ENCODE peak calls at places on chromosome 20, in six cellular contexts. One of them, this sample, is unnamed.

GRCh38 chr20:11726021-11726420 is 191.7 kb upstream of the BTBD3 start:
- DNase-seq in SW480: no peak
- DNase-seq in activated CD8-positive, alpha-beta T cell treated with anti-CD3 and anti-CD28 coated beads, Interleukin-2, amount 10 ng/mL, durations not matched to agents 7 days and 5 days: no peak
- DNase-seq in IMR-90: no peak
- DNase-seq in mucosa of gallbladder: no peak
- DNase-seq in NCI-H82: no peak
- DNase-seq in this sample: no peak

GRCh38 chr20:44646023-44646640 is 5.4 kb downstream of the ADA start:
- DNase-seq in SW480: no peak
- DNase-seq in activated CD8-positive, alpha-beta T cell treated with anti-CD3 and anti-CD28 coated beads, Interleukin-2, amount 10 ng/mL, durations not matched to agents 7 days and 5 days: peak; percentile 67
- DNase-seq in IMR-90: peak; percentile 80
- DNase-seq in mucosa of gallbladder: no peak
- DNase-seq in NCI-H82: no peak
- DNase-seq in this sample: no peak

GRCh38 chr20:63775096-63775978 is 35.8 kb downstream of the SLC2A4RG start:
- DNase-seq in SW480: no peak
- DNase-seq in activated CD8-positive, alpha-beta T cell treated with anti-CD3 and anti-CD28 coated beads, Interleukin-2, amount 10 ng/mL, durations not matched to agents 7 days and 5 days: peak; percentile 47
- DNase-seq in IMR-90: peak; percentile 19
- DNase-seq in mucosa of gallbladder: no peak
- DNase-seq in NCI-H82: peak; percentile 88
- DNase-seq in this sample: peak; percentile 50

GRCh38 chr20:50098259-50098658 is 14.7 kb downstream of the UBE2V1 start:
- DNase-seq in SW480: no peak
- DNase-seq in activated CD8-positive, alpha-beta T cell treated with anti-CD3 and anti-CD28 coated beads, Interleukin-2, amount 10 ng/mL, durations not matched to agents 7 days and 5 days: no peak
- DNase-seq in IMR-90: no peak
- DNase-seq in mucosa of gallbladder: no peak
- DNase-seq in NCI-H82: peak; percentile 72
- DNase-seq in this sample: no peak

GRCh38 chr20:34495928-34496327 is 20.3 kb upstream of the DYNLRB1 start:
- DNase-seq in SW480: no peak
- DNase-seq in activated CD8-positive, alpha-beta T cell treated with anti-CD3 and anti-CD28 coated beads, Interleukin-2, amount 10 ng/mL, durations not matched to agents 7 days and 5 days: no peak
- DNase-seq in IMR-90: no peak
- DNase-seq in mucosa of gallbladder: no peak
- DNase-seq in NCI-H82: no peak
- DNase-seq in this sample: no peak

GRCh38 chr20:59948212-59948611 is 8.0 kb downstream of the FAM217B start:
- DNase-seq in SW480: no peak
- DNase-seq in activated CD8-positive, alpha-beta T cell treated with anti-CD3 and anti-CD28 coated beads, Interleukin-2, amount 10 ng/mL, durations not matched to agents 7 days and 5 days: no peak
- DNase-seq in IMR-90: no peak
- DNase-seq in mucosa of gallbladder: no peak
- DNase-seq in NCI-H82: no peak
- DNase-seq in this sample: no peak

GRCh38 chr20:57066126-57066900 is 200.1 kb downstream of the BMP7 start:
- DNase-seq in SW480: no peak
- DNase-seq in activated CD8-positive, alpha-beta T cell treated with anti-CD3 and anti-CD28 coated beads, Interleukin-2, amount 10 ng/mL, durations not matched to agents 7 days and 5 days: no peak
- DNase-seq in IMR-90: no peak
- DNase-seq in mucosa of gallbladder: no peak
- DNase-seq in NCI-H82: no peak
- DNase-seq in this sample: no peak

GRCh38 chr20:63103402-63104311 is 96.9 kb upstream of the BHLHE23 start:
- DNase-seq in SW480: no peak
- DNase-seq in activated CD8-positive, alpha-beta T cell treated with anti-CD3 and anti-CD28 coated beads, Interleukin-2, amount 10 ng/mL, durations not matched to agents 7 days and 5 days: no peak
- DNase-seq in IMR-90: peak; percentile 3
- DNase-seq in mucosa of gallbladder: no peak
- DNase-seq in NCI-H82: peak; percentile 20
- DNase-seq in this sample: no peak

GRCh38 chr20:16216227-16217210 is 356.7 kb downstream of the KIF16B start:
- DNase-seq in SW480: peak; percentile 47
- DNase-seq in activated CD8-positive, alpha-beta T cell treated with anti-CD3 and anti-CD28 coated beads, Interleukin-2, amount 10 ng/mL, durations not matched to agents 7 days and 5 days: no peak
- DNase-seq in IMR-90: no peak
- DNase-seq in mucosa of gallbladder: no peak
- DNase-seq in NCI-H82: peak; percentile 13
- DNase-seq in this sample: no peak

GRCh38 chr20:53846640-53847039 is 223.8 kb downstream of the BCAS1 start:
- DNase-seq in SW480: no peak
- DNase-seq in activated CD8-positive, alpha-beta T cell treated with anti-CD3 and anti-CD28 coated beads, Interleukin-2, amount 10 ng/mL, durations not matched to agents 7 days and 5 days: no peak
- DNase-seq in IMR-90: no peak
- DNase-seq in mucosa of gallbladder: no peak
- DNase-seq in NCI-H82: no peak
- DNase-seq in this sample: no peak

GRCh38 chr20:17959257-17959627 is 9.4 kb downstream of the SNX5 start:
- DNase-seq in SW480: no peak
- DNase-seq in activated CD8-positive, alpha-beta T cell treated with anti-CD3 and anti-CD28 coated beads, Interleukin-2, amount 10 ng/mL, durations not matched to agents 7 days and 5 days: no peak
- DNase-seq in IMR-90: no peak
- DNase-seq in mucosa of gallbladder: no peak
- DNase-seq in NCI-H82: no peak
- DNase-seq in this sample: no peak

GRCh38 chr20:16707674-16708073 is 22.2 kb upstream of the SNRPB2 start:
- DNase-seq in SW480: no peak
- DNase-seq in activated CD8-positive, alpha-beta T cell treated with anti-CD3 and anti-CD28 coated beads, Interleukin-2, amount 10 ng/mL, durations not matched to agents 7 days and 5 days: no peak
- DNase-seq in IMR-90: no peak
- DNase-seq in mucosa of gallbladder: no peak
- DNase-seq in NCI-H82: no peak
- DNase-seq in this sample: no peak

GRCh38 chr20:44737116-44737515 is 8.5 kb upstream of the KCNK15 start:
- DNase-seq in SW480: no peak
- DNase-seq in activated CD8-positive, alpha-beta T cell treated with anti-CD3 and anti-CD28 coated beads, Interleukin-2, amount 10 ng/mL, durations not matched to agents 7 days and 5 days: no peak
- DNase-seq in IMR-90: no peak
- DNase-seq in mucosa of gallbladder: no peak
- DNase-seq in NCI-H82: no peak
- DNase-seq in this sample: no peak

GRCh38 chr20:40279390-40279789 is 409.6 kb downstream of the MAFB start:
- DNase-seq in SW480: peak; percentile 26
- DNase-seq in activated CD8-positive, alpha-beta T cell treated with anti-CD3 and anti-CD28 coated beads, Interleukin-2, amount 10 ng/mL, durations not matched to agents 7 days and 5 days: no peak
- DNase-seq in IMR-90: peak; percentile 45
- DNase-seq in mucosa of gallbladder: peak; percentile 61
- DNase-seq in NCI-H82: peak; percentile 14
- DNase-seq in this sample: no peak

GRCh38 chr20:38892091-38892981 is 33.9 kb upstream of the FAM83D start:
- DNase-seq in SW480: no peak
- DNase-seq in activated CD8-positive, alpha-beta T cell treated with anti-CD3 and anti-CD28 coated beads, Interleukin-2, amount 10 ng/mL, durations not matched to agents 7 days and 5 days: no peak
- DNase-seq in IMR-90: no peak
- DNase-seq in mucosa of gallbladder: no peak
- DNase-seq in NCI-H82: no peak
- DNase-seq in this sample: no peak

GRCh38 chr20:49475292-49475691 is 7.2 kb downstream of the KCNB1 start:
- DNase-seq in SW480: no peak
- DNase-seq in activated CD8-positive, alpha-beta T cell treated with anti-CD3 and anti-CD28 coated beads, Interleukin-2, amount 10 ng/mL, durations not matched to agents 7 days and 5 days: no peak
- DNase-seq in IMR-90: no peak
- DNase-seq in mucosa of gallbladder: no peak
- DNase-seq in NCI-H82: no peak
- DNase-seq in this sample: no peak

GRCh38 chr20:39568090-39568489 is 605.9 kb downstream of the DHX35 start:
- DNase-seq in SW480: no peak
- DNase-seq in activated CD8-positive, alpha-beta T cell treated with anti-CD3 and anti-CD28 coated beads, Interleukin-2, amount 10 ng/mL, durations not matched to agents 7 days and 5 days: no peak
- DNase-seq in IMR-90: no peak
- DNase-seq in mucosa of gallbladder: no peak
- DNase-seq in NCI-H82: no peak
- DNase-seq in this sample: no peak

GRCh38 chr20:63898882-63899558 is 4.1 kb downstream of the DNAJC5 start:
- DNase-seq in SW480: no peak
- DNase-seq in activated CD8-positive, alpha-beta T cell treated with anti-CD3 and anti-CD28 coated beads, Interleukin-2, amount 10 ng/mL, durations not matched to agents 7 days and 5 days: no peak
- DNase-seq in IMR-90: no peak
- DNase-seq in mucosa of gallbladder: no peak
- DNase-seq in NCI-H82: peak; percentile 91
- DNase-seq in this sample: no peak

GRCh38 chr20:59495894-59496510 is 108.3 kb upstream of the PHACTR3 start:
- DNase-seq in SW480: peak; percentile 82
- DNase-seq in activated CD8-positive, alpha-beta T cell treated with anti-CD3 and anti-CD28 coated beads, Interleukin-2, amount 10 ng/mL, durations not matched to agents 7 days and 5 days: peak; percentile 78
- DNase-seq in IMR-90: peak; percentile 53
- DNase-seq in mucosa of gallbladder: peak; percentile 66
- DNase-seq in NCI-H82: peak; percentile 81
- DNase-seq in this sample: peak; percentile 76

This sample was measured in midbrain.